ENCODE peak calls at places on chromosomes 6 and 20, in nine cellular contexts. O is hepatocyte, C is mesendoderm, R is H9, T is fibroblast of lung, X is MM.1S, M is GM23248, B is HCT116, W is mammary epithelial cell. F is an unnamed sample.

GRCh38 chr6:134170844-134171243 is 118.4 kb upstream of the SLC2A12 start:
- DNase-seq in O (no peak), C (no peak), R (no peak), T (peak; percentile 20), X (no peak), M (peak; percentile 40), B (no peak), W (peak; percentile 44), F (no peak)

GRCh38 chr20:48454721-48455490 is 372.9 kb downstream of the PREX1 start:
- DNase-seq in O (no peak), C (no peak), R (no peak), T (no peak), X (no peak), M (no peak), B (no peak), W (no peak), F (peak; percentile 85)

GRCh38 chr20:4135385-4136077 is 120.2 kb upstream of the RNF24 start:
- DNase-seq in O (peak; percentile 91), C (peak; percentile 97), R (peak; percentile 52), T (peak; percentile 97), X (no peak), M (peak; percentile 99), B (peak; percentile 96), W (peak; percentile 97), F (peak; percentile 98)

GRCh38 chr6:20661721-20662120 is 127.5 kb downstream of the CDKAL1 start:
- DNase-seq in O (no peak), C (no peak), R (no peak), T (peak; percentile 70), X (no peak), M (peak; percentile 3), B (no peak), W (peak; percentile 92), F (no peak)

GRCh38 chr6:109612268-109612667 is 78.7 kb downstream of the AK9 start:
- DNase-seq in O (no peak), C (peak; percentile 32), R (no peak), T (no peak), X (no peak), M (no peak), B (no peak), W (no peak), F (no peak)

GRCh38 chr6:170028629-170029345 is 262.1 kb downstream of the DLL1 start:
- DNase-seq in O (no peak), C (no peak), R (no peak), T (no peak), X (no peak), M (no peak), B (no peak), W (no peak), F (peak; percentile 36)

GRCh38 chr6:12312736-12313135 is 22.6 kb downstream of the EDN1 start:
- DNase-seq in O (no peak), C (no peak), R (no peak), T (no peak), X (no peak), M (peak; percentile 40), B (no peak), W (no peak), F (no peak)

GRCh38 chr6:105024803-105025202 is 67.9 kb downstream of the LIN28B start:
- DNase-seq in O (no peak), C (peak; percentile 50), R (no peak), T (no peak), X (no peak), M (peak; percentile 33), B (no peak), W (no peak), F (no peak)

GRCh38 chr6:163398796-163399195 is 15.7 kb upstream of the QKI start:
- DNase-seq in O (no peak), C (no peak), R (no peak), T (peak; percentile 42), X (no peak), M (no peak), B (no peak), W (no peak), F (no peak)

GRCh38 chr6:63936399-63936798 is 300.8 kb downstream of the PHF3 start:
- DNase-seq in O (no peak), C (no peak), R (no peak), T (no peak), X (no peak), M (no peak), B (no peak), W (no peak), F (no peak)

GRCh38 chr6:144715344-144715743 is 430.2 kb downstream of the UTRN start:
- DNase-seq in O (no peak), C (peak; percentile 19), R (no peak), T (no peak), X (peak; percentile 77), M (no peak), B (no peak), W (no peak), F (no peak)

GRCh38 chr6:156687875-156688549 is 89.2 kb upstream of the ARID1B start:
- DNase-seq in O (peak; percentile 36), C (peak; percentile 84), R (peak; percentile 63), T (peak; percentile 33), X (no peak), M (peak; percentile 62), B (peak; percentile 10), W (no peak), F (peak; percentile 84)

GRCh38 chr6:31972709-31973350 is 892 bp upstream of the DXO start:
- DNase-seq in O (no peak), C (peak; percentile 11), R (no peak), T (peak; percentile 25), X (no peak), M (peak; percentile 87), B (no peak), W (peak; percentile 32), F (peak; percentile 90)

GRCh38 chr6:32529697-32530429 is at the start of gene HLA-DRB5:
- DNase-seq in O (no peak), C (peak; percentile 29), R (no peak), T (no peak), X (no peak), M (no peak), B (peak; percentile 1), W (no peak), F (no peak)

GRCh38 chr20:37229300-37229699 is 32.3 kb downstream of the GHRH start:
- DNase-seq in O (no peak), C (no peak), R (peak; percentile 77), T (no peak), X (no peak), M (no peak), B (no peak), W (no peak), F (no peak)

GRCh38 chr6:116616757-116617093 is 446 bp downstream of the RSPH4A start:
- DNase-seq in O (peak; percentile 36), C (peak; percentile 32), R (peak; percentile 36), T (no peak), X (peak; percentile 43), M (peak; percentile 60), B (no peak), W (no peak), F (peak; percentile 35)

GRCh38 chr6:14857501-14857900 is 388.4 kb upstream of the JARID2 start:
- DNase-seq in O (no peak), C (no peak), R (no peak), T (no peak), X (no peak), M (no peak), B (no peak), W (no peak), F (no peak)

GRCh38 chr6:96926425-96926824 is 1.9 kb downstream of the KLHL32 start:
- DNase-seq in O (no peak), C (no peak), R (no peak), T (no peak), X (no peak), M (no peak), B (no peak), W (no peak), F (no peak)

GRCh38 chr6:43335469-43335868 is 26.8 kb upstream of the CRIP3 start:
- DNase-seq in O (peak; percentile 18), C (no peak), R (no peak), T (no peak), X (no peak), M (no peak), B (no peak), W (no peak), F (no peak)

DNA sequence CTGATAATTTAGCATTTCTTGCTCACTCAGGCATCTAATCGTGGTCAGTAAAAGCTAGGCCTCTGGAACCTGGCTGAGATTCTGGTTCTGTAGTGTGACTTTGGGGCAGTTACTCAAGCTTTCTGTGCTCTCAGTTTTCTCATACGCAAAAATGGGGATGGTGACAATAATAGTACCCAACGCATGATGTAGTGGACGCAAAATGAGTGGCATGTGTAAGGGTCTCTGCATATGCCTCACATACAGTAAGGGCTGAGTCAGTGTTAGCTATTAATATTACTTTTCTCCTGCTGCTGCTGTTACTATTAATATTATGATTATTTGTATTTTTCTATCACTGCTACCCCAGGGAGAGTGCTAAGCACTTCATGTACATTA is 686 bp downstream of the GINS1 start:
- DNase-seq in O (no peak), C (no peak), R (no peak), T (no peak), X (no peak), M (no peak), B (no peak), W (no peak), F (peak; percentile 26)
- H3K79me2 ChIP-seq in O (peaks cover 12% of the 10 kb centered on the region), C (peaks cover 31% of the 10 kb centered on the region), R (peaks cover 12% of the 10 kb centered on the region), T (peaks cover 30% of the 10 kb centered on the region), X (peaks cover 45% of the 10 kb centered on the region), M (peaks cover 23% of the 10 kb centered on the region), B (peaks cover 54% of the 10 kb centered on the region), W (peaks cover 50% of the 10 kb centered on the region), F (peaks cover 37% of the 10 kb centered on the region)

GRCh38 chr6:36381502-36382389 is 5.7 kb downstream of the ETV7 start:
- DNase-seq in O (no peak), C (no peak), R (no peak), T (no peak), X (no peak), M (no peak), B (no peak), W (no peak), F (no peak)
- H3K4me2 ChIP-seq in O (no peak overlapping the region), C (no peak overlapping the region), R (no peak overlapping the region), T (no peak overlapping the region), X (no peak overlapping the region), M (no peak overlapping the region), B (no peak overlapping the region), W (no peak overlapping the region), F (no peak overlapping the region)

DNA sequence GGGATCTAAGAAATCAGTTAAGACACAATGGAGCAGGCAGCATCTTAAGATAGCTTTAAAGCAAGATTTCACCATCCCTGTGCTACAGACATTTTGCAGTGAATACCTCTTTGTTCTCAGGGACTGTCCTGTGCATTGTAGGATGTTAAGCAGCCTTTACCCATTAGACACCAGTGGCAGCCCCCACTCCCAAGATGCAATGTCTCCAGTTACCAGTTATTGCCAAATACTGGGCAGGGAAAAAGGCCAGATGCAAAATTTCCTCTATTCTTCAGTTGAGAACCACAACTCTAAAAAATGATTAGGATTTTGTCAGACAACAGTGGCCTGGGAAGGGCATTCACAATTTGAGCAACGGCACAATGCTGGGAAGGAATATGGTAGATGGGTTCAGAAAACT is 6.1 kb downstream of the FBXO5 start:
- DNase-seq in O (no peak), C (no peak), R (no peak), T (peak; percentile 47), X (no peak), M (no peak), B (no peak), W (no peak), F (no peak)
- H3K79me2 ChIP-seq in O (peaks cover 83% of the 10 kb centered on the region), C (peaks cover 79% of the 10 kb centered on the region), R (peaks cover 59% of the 10 kb centered on the region), T (peaks cover 92% of the 10 kb centered on the region), X (peaks cover 83% of the 10 kb centered on the region), M (peaks cover 97% of the 10 kb centered on the region), B (peaks cover 98% of the 10 kb centered on the region), W (peaks cover 98% of the 10 kb centered on the region), F (peaks cover 93% of the 10 kb centered on the region)

GRCh38 chr6:52157301-52157930 is 28.8 kb upstream of the IL17A start:
- DNase-seq in O (no peak), C (no peak), R (no peak), T (no peak), X (no peak), M (peak; percentile 75), B (no peak), W (peak; percentile 73), F (no peak)
- H3K4me2 ChIP-seq in O (no peak overlapping the region), C (no peak overlapping the region), R (no peak overlapping the region), T (no peak overlapping the region), X (no peak overlapping the region), M (no peak overlapping the region), B (no peak overlapping the region), W (peak overlapping the region; percentile 26), F (no peak overlapping the region)